ENCODE peak calls at places on chromosomes 2 and 18, in six cellular contexts. I, X, U, O, W and B are unnamed samples.

GRCh38 chr2:183059561-183059960 is 19.0 kb upstream of the DUSP19 start:
- DNase-seq in I (no peak), X (no peak), U (no peak), O (peak; percentile 35), W (no peak), B (no peak)

GRCh38 chr2:108971661-108972566 is 17.1 kb downstream of the EDAR start:
- DNase-seq in I (peak; percentile 39), X (no peak), U (no peak), O (no peak), W (no peak), B (no peak)

GRCh38 chr2:215531284-215531683 is 95.4 kb upstream of the FN1 start:
- DNase-seq in I (no peak), X (no peak), U (no peak), O (no peak), W (no peak), B (no peak)

GRCh38 chr2:181621779-181622490 is 35.0 kb downstream of the CERKL start:
- DNase-seq in I (no peak), X (no peak), U (no peak), O (no peak), W (no peak), B (no peak)

GRCh38 chr2:46171441-46171953 is 125.7 kb upstream of the EPAS1 start:
- DNase-seq in I (no peak), X (no peak), U (no peak), O (no peak), W (no peak), B (no peak)

GRCh38 chr2:133705287-133705686 is 137.0 kb upstream of the NCKAP5 start:
- DNase-seq in I (no peak), X (no peak), U (no peak), O (no peak), W (no peak), B (no peak)

GRCh38 chr2:60735496-60736250 is 20.4 kb upstream of the PAPOLG start:
- DNase-seq in I (no peak), X (no peak), U (no peak), O (peak; percentile 13), W (no peak), B (no peak)

GRCh38 chr2:154368148-154368547 is 330.3 kb upstream of the KCNJ3 start:
- DNase-seq in I (no peak), X (no peak), U (no peak), O (no peak), W (no peak), B (no peak)

GRCh38 chr18:9612989-9613388 is 1.4 kb downstream of the PPP4R1 start:
- DNase-seq in I (no peak), X (no peak), U (no peak), O (no peak), W (no peak), B (no peak)

GRCh38 chr2:204170419-204170818 is 233.9 kb downstream of the ICOS start:
- DNase-seq in I (no peak), X (no peak), U (no peak), O (no peak), W (no peak), B (peak; percentile 23)

GRCh38 chr18:8754995-8755955 is 49.9 kb downstream of the MTCL1 start:
- DNase-seq in I (no peak), X (no peak), U (peak; percentile 7), O (no peak), W (no peak), B (no peak)

GRCh38 chr2:134127496-134127895 is 126.4 kb upstream of the MGAT5 start:
- DNase-seq in I (no peak), X (no peak), U (no peak), O (no peak), W (no peak), B (no peak)

GRCh38 chr18:23183356-23184150 is 48.3 kb downstream of the CABLES1 start:
- DNase-seq in I (no peak), X (no peak), U (no peak), O (no peak), W (no peak), B (no peak)
- H3K4me1 ChIP-seq in I (no peaks in the 10 kb centered on the region), X (no peaks in the 10 kb centered on the region), U (no peaks in the 10 kb centered on the region), O (no peaks in the 10 kb centered on the region), W (no peaks in the 10 kb centered on the region), B (no peaks in the 10 kb centered on the region)

DNA sequence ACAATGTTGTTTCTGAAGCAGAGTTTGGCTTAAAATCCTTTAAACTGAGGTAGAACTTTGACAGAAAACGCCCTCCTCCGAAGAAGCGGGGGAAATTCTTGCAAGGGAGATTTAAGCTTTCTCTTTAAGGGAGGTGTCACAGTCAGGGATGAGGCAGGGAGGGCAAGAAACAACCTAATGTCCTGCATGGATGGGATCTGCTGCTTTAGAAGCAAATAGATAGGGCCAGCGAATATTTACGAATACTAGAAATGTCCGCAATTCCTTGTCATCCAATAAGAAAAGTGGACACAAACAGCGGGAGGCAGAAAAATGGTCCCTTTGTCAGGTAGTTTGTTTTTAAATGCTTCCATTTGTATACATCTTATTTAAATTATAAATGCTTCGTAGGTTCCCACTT is 12.0 kb downstream of the MEIS1 start:
- DNase-seq in I (no peak), X (no peak), U (no peak), O (no peak), W (no peak), B (no peak)
- H3K4me3 ChIP-seq in I (no peak overlapping the region), X (no peak overlapping the region), U (no peak overlapping the region), O (no peak overlapping the region), W (peak overlapping the region; percentile 46), B (no peak overlapping the region)

GRCh38 chr2:85772019-85772745 is 18.4 kb downstream of the ATOH8 start:
- DNase-seq in I (peak; percentile 99), X (peak; percentile 98), U (no peak), O (no peak), W (peak; percentile 99), B (peak; percentile 96)
- TF ChIP-seq CTCF in I (peak; percentile 57), X (peak; percentile 30), U (no peak), O (no peak), W (no peak), B (peak; percentile 20)

DNA sequence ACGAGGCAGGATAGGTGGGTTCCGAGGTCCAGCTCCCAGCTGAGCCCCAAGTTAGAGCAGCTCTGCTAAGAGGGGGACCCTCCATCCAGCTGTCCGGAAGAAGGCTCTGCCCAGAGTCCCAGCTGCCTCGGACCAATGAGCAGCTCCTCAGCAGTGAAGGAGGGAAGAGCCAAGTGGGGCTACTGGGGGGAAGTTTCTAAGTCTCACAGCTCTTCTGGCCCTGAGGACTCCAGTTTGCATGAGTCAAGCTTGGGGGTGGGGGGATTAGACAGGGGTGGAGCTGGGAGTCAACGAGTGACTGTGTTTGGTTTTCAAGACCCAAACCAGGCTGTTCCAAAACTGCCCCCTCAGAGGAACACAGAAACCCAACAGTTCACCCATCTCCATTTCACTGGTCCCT is 101.0 kb downstream of the TNS1 start:
- DNase-seq in I (no peak), X (peak; percentile 78), U (no peak), O (no peak), W (peak; percentile 72), B (no peak)
- H3K4me1 ChIP-seq in I (peaks cover 81% of the 10 kb centered on the region), X (peaks cover 96% of the 10 kb centered on the region), U (no peaks in the 10 kb centered on the region), O (peaks cover 7% of the 10 kb centered on the region), W (peaks cover 97% of the 10 kb centered on the region), B (peaks cover 3% of the 10 kb centered on the region)

GRCh38 chr2:38598200-38598990 is 4.3 kb downstream of the HNRNPLL start:
- DNase-seq in I (no peak), X (no peak), U (no peak), O (no peak), W (no peak), B (no peak)
- H3K4me3 ChIP-seq in I (no peak overlapping the region), X (no peak overlapping the region), U (no peak overlapping the region), O (peak overlapping the region; percentile 92), W (peak overlapping the region; percentile 80), B (no peak overlapping the region)

GRCh38 chr18:2466978-2467377 is 104.3 kb downstream of the METTL4 start:
- DNase-seq in I (no peak), X (no peak), U (no peak), O (no peak), W (no peak), B (no peak)

GRCh38 chr18:2471523-2471922 is 99.8 kb downstream of the METTL4 start:
- DNase-seq in I (no peak), X (no peak), U (no peak), O (peak; percentile 16), W (no peak), B (peak; percentile 2)
- TF ChIP-seq CTCF in I (no peak), X (no peak), U (peak; percentile 48), O (peak; percentile 80), W (no peak), B (peak; percentile 37)

GRCh38 chr2:96952016-96952750 is 34.2 kb downstream of the FAM178B start:
- DNase-seq in I (no peak), X (no peak), U (no peak), O (no peak), W (peak; percentile 30), B (no peak)

GRCh38 chr2:96952976-96953610 is 33.3 kb downstream of the FAM178B start:
- DNase-seq in I (peak; percentile 32), X (peak; percentile 38), U (no peak), O (no peak), W (peak; percentile 55), B (no peak)

GRCh38 chr2:96949701-96950350 is 36.6 kb downstream of the FAM178B start:
- DNase-seq in I (no peak), X (no peak), U (no peak), O (no peak), W (peak; percentile 49), B (no peak)

GRCh38 chr2:96950391-96951124 is 35.8 kb downstream of the FAM178B start:
- DNase-seq in I (no peak), X (no peak), U (no peak), O (no peak), W (peak; percentile 45), B (no peak)

DNA sequence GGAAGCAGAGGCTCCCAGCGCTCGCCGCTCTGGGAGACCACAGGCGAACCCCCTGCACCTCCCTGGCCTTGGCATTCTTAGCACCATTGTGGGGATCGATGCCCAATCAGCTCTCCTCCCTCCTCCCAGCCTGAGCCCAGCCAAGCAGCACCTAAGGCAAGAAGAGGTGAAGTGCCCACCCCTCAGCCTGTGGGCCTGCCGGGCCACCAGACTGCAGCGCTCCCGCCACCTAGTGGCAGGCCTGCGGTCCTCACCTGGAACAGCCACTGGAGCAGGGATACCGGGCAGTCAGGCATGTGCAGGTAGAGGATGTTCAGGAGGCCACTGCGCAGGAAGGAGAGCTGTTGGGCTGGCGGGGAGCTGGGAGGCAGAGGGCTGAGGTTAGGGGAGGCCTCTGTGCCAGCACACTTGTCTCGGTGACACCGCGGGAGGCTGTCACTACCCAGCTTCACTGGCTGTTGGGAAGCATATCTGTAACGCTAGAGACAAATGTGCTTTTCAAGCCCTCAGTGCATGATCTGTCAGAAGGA is 35.2 kb downstream of the FAM178B start:
- DNase-seq in I (peak; percentile 36), X (peak; percentile 74), U (no peak), O (peak; percentile 86), W (peak; percentile 84), B (peak; percentile 73)
- H3K4me1 ChIP-seq in I (peaks cover 40% of the 10 kb centered on the region), X (peaks cover 27% of the 10 kb centered on the region), U (peaks cover 11% of the 10 kb centered on the region), O (peaks cover 57% of the 10 kb centered on the region), W (peaks cover 5% of the 10 kb centered on the region), B (no peaks in the 10 kb centered on the region)